ENCODE peak calls at places on chromosomes 7 and 10, in five cellular contexts. U is left ventricle myocardium inferior, D is GM23248, N is neuronal stem cell, T is OCI-LY7. O is an unnamed sample.

GRCh38 chr7:43586251-43586900 is 3.5 kb downstream of the STK17A start:
- DNase-seq in U (no peak), D (peak), N (no peak), T (peak), O (no peak)

GRCh38 chr7:95684037-95684436 is 87.7 kb upstream of the PDK4 start:
- DNase-seq in U (no peak), D (peak), N (no peak), T (no peak), O (no peak)

GRCh38 chr7:120052884-120053382 is 220.0 kb upstream of the KCND2 start:
- DNase-seq in U (peak), D (peak), N (no peak), T (no peak), O (no peak)

GRCh38 chr7:13077466-13077865 is 390.0 kb downstream of the ARL4A start:
- DNase-seq in U (no peak), D (peak), N (no peak), T (no peak), O (no peak)

GRCh38 chr10:125152646-125153368 is 7.6 kb downstream of the CTBP2 start:
- DNase-seq in U (peak), D (peak), N (no peak), T (no peak), O (no peak)

GRCh38 chr7:68146970-68147369 is 1150.3 kb downstream of the TYW1 start:
- DNase-seq in U (no peak), D (no peak), N (no peak), T (no peak), O (no peak)

GRCh38 chr7:96614154-96614867 is 95.3 kb downstream of the SEM1 start:
- DNase-seq in U (no peak), D (no peak), N (no peak), T (no peak), O (no peak)

GRCh38 chr10:131280101-131280500 is 31.4 kb downstream of the TCERG1L start:
- DNase-seq in U (no peak), D (no peak), N (no peak), T (no peak), O (no peak)

GRCh38 chr7:70093496-70093895 is 495.2 kb downstream of the AUTS2 start:
- DNase-seq in U (no peak), D (peak), N (no peak), T (no peak), O (no peak)

DNA sequence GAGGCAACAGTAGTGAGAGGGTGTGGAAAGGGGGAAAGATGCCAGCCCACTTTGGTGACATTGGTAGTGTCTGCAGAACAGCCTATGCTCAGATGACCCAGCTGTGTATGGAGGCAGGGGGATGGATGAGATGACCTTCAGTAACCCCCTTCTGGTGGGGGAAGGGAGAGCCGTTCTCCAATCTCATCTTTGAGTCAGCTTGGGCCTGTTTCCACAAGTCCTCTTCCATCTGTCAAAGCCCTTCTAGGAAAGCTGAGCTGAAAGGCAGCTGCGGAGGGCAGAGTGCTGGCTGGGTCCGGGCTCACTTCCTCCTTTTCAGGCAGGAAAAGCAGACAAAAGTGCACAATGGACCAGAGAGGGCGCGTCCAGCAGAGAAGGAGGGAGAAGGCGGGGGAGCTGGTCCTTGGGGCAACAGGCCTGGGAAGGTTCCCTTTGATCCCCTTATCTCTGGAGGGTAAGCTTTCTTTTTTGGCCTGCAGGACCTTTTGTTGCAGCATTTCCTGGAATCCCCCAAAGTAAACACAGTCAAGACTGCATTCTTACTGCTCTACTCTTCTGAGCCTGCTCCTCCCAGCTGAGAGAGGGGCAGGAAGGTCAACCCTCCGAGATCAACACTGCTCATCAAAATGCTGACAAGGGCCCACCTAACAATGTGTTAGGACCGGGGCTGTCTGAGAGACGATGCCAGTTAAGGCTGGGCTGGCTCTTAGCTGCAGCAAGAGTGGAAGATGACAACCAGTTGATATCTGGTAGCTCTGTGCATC is 1.2 kb upstream of the LRMDA start:
- DNase-seq in U (peak), D (no peak), N (peak), T (peak), O (no peak)
- H3K27ac ChIP-seq in U (peak), D (no peak), N (peak), T (no peak), O (no peak)

DNA sequence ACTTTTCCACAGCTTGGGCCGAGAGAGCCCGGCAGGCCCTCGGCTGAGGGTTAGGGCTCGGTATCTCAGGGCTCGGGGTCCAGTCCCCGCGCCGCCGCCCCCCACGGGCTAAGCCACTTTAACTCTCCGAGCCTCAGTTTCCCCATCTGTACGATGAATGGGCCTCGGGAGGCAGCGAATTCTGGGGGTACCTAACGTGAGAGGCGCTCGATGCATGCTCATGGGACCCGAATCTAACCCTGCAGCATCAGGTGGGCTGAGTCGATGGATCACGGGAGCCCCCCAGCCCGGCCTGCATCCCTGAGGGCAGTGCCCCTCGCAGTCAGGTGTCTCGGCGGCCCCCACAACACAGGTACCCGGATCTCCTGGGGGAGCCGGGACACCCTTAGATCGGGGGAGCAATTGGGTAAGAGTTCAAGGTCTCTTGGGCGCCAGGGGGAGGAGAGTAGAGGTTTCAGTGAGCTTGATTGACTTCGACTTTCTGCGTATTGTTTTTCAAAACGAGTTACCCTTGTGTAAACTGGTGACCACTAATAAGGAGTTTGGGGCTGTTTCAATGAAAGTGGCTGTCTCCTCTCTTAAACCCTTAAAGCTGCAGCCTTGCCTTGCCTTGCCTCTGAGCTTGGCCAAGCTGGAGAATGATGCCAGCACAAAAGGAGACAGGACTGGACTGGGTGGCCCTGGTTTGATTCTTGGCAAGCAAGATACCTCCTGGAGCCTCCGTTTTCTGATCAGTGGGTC is 631 bp downstream of the POR start:
- DNase-seq in U (no peak), D (peak), N (no peak), T (peak), O (no peak)
- H3K4me3 ChIP-seq in U (peak), D (peak), N (peak), T (peak), O (peak)

DNA sequence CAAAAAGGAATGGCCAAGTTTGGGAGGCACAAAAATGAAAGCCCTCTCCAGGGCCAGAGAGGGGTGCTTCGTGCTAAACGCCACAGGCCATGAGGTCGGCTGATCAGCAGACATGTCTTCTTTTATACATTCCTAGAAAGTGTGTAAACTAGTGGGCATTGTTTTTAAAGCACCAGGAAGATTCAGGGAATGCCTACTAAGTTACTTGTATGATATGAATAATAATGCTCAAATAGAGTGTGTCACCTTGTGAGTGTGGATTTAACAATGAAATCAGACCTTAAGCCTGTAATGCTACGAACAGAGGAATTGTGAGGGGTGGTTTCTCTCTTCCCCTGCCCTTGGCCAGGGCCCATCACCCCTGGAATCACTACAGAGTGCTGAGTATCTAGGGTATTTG is 167.5 kb upstream of the ITGB1 start:
- DNase-seq in U (no peak), D (no peak), N (no peak), T (no peak), O (no peak)
- H3K27ac ChIP-seq in U (peak), D (no peak), N (no peak), T (no peak), O (peak)

DNA sequence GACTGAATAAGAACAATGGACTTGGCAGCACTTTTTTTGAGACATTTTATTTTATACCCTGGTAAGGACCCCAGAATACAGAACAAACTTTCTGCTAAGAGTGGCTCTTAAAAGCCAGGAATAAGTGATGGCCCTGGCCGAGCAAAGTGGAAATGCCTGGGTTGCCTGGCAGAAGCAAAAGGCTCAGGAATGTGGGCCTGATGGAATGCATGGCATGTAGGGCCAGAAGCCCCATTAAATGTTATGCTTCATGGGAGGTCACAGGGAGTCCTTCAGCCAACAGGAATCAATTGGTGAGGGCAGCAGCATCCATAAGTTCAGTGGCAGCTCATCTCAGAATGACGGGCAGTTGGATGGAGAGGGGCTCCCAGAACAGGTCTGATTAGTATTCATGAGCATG is 301.5 kb upstream of the CACNA2D1 start:
- DNase-seq in U (no peak), D (peak), N (no peak), T (no peak), O (no peak)
- H3K4me3 ChIP-seq in U (no peak), D (no peak), N (no peak), T (no peak), O (no peak)

DNA sequence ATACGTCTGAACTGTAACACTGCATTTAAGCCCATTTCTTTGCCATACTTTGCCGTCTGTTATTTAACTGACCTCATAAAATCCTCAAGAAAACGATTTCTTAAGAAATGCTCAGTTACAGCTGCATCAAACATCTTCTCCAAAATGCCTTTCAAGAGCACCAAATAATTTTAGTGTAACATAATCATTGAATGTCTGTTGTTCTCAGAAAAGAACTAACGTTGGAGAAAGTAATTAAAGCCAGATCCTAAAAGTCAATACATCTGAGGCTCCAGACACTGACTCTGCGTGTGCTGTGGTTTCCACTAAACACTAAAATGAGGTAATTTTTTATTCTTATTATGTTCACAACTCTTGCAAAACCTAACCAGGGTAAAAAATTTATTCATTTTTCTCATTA is 63.7 kb upstream of the LRRC17 start:
- DNase-seq in U (no peak), D (peak), N (no peak), T (no peak), O (no peak)
- H3K27ac ChIP-seq in U (no peak), D (peak), N (no peak), T (no peak), O (no peak)

GRCh38 chr7:354597-355470 is 64.9 kb downstream of the FOXL3 start:
- DNase-seq in U (no peak), D (no peak), N (no peak), T (no peak), O (no peak)

GRCh38 chr7:356087-356486 is 66.1 kb downstream of the FOXL3 start:
- DNase-seq in U (no peak), D (no peak), N (no peak), T (no peak), O (no peak)

GRCh38 chr7:355568-355967 is 65.6 kb downstream of the FOXL3 start:
- DNase-seq in U (no peak), D (no peak), N (no peak), T (no peak), O (no peak)

GRCh38 chr7:351681-352480 is 61.9 kb downstream of the FOXL3 start:
- DNase-seq in U (no peak), D (peak), N (no peak), T (no peak), O (no peak)

DNA sequence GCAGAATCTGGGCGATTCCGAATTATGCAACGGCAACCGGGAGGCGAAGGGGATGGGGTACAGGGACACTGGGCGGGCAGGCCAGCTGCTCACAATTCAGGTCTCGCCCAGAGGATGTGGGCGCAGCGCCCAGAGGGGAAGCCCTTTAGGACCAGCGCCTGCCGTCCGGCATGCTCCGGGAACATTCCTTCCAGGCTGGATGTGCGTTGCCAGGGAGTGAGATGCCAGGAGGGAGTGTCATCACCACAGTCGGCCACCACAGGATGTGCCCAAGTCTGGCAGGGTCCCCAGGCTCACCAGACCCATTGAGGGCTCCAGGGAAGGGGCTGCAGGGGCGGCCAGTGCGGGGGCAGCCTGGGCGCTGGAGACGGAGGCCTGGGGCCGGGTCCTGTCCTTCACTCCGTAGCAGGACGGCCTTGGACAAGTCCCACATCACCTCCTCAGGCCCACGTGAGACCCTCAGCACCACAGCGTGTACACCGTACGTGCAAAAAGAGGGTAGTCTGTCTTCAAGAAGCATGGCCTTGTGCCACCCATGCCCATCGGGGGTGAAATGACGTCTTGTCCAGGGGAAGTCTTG is 63.9 kb downstream of the FOXL3 start:
- DNase-seq in U (peak), D (no peak), N (no peak), T (no peak), O (no peak)
- H3K4me3 ChIP-seq in U (no peak), D (no peak), N (no peak), T (no peak), O (no peak)

DNA sequence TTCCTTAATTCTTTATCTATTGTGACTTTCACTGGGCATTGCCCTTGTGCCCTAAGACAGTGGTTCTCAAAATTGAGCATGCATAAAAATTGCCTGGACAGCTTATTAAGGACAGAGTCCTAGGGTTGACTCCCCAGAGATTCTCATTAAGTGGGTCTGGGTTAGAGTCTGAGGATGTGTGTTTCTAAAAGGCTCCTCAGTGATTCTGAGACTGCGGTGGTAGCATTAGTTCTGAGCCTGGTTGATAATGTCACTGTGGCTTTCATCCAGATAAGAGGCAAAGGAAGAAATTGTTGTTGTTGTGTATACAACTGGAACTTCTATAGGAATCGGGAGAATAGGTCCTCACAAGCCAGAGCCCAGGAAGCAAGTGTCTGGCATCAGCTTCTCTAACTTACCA is 1.3 kb downstream of the IFIT2 start:
- DNase-seq in U (no peak), D (no peak), N (no peak), T (no peak), O (no peak)
- H3K27ac ChIP-seq in U (peak), D (peak), N (no peak), T (no peak), O (peak)

O was measured in thoracic aorta.